ENCODE peak calls at places on chromosomes 4 and X, in four cellular contexts. One of them, this sample, is unnamed.

GRCh38 chr4:28772066-28772465 is 1911.4 kb downstream of the STIM2 start:
- DNase-seq in astrocyte: peak
- DNase-seq in brain microvascular endothelial cell: peak
- DNase-seq in CD4-positive, CD25-positive, alpha-beta regulatory T cell: no peak
- DNase-seq in this sample: peak

GRCh38 chr4:159540501-159540900 is 437.6 kb downstream of the RAPGEF2 start:
- DNase-seq in astrocyte: no peak
- DNase-seq in brain microvascular endothelial cell: no peak
- DNase-seq in CD4-positive, CD25-positive, alpha-beta regulatory T cell: no peak
- DNase-seq in this sample: no peak

GRCh38 chr4:173171098-173171497 is 2.5 kb downstream of the GALNT7 start:
- DNase-seq in astrocyte: no peak
- DNase-seq in brain microvascular endothelial cell: no peak
- DNase-seq in CD4-positive, CD25-positive, alpha-beta regulatory T cell: no peak
- DNase-seq in this sample: no peak

GRCh38 chr4:54102747-54103146 is 2.8 kb downstream of the GSX2 start:
- DNase-seq in astrocyte: no peak
- DNase-seq in brain microvascular endothelial cell: no peak
- DNase-seq in CD4-positive, CD25-positive, alpha-beta regulatory T cell: no peak
- DNase-seq in this sample: no peak

GRCh38 chrX:44305921-44306320 is 37.6 kb downstream of the EFHC2 start:
- DNase-seq in astrocyte: no peak
- DNase-seq in brain microvascular endothelial cell: no peak
- DNase-seq in CD4-positive, CD25-positive, alpha-beta regulatory T cell: no peak
- DNase-seq in this sample: no peak

GRCh38 chrX:101357166-101357795 is 8.7 kb upstream of the TIMM8A start:
- DNase-seq in astrocyte: no peak
- DNase-seq in brain microvascular endothelial cell: peak
- DNase-seq in CD4-positive, CD25-positive, alpha-beta regulatory T cell: no peak
- DNase-seq in this sample: no peak

GRCh38 chrX:37686348-37686736 is 751 bp downstream of the XK start:
- DNase-seq in astrocyte: no peak
- DNase-seq in brain microvascular endothelial cell: no peak
- DNase-seq in CD4-positive, CD25-positive, alpha-beta regulatory T cell: no peak
- DNase-seq in this sample: no peak

GRCh38 chr4:81828991-81829390 is 357.3 kb upstream of the RASGEF1B start:
- DNase-seq in astrocyte: no peak
- DNase-seq in brain microvascular endothelial cell: no peak
- DNase-seq in CD4-positive, CD25-positive, alpha-beta regulatory T cell: no peak
- DNase-seq in this sample: no peak

GRCh38 chr4:17647927-17648326 is 33.5 kb downstream of the MED28 start:
- DNase-seq in astrocyte: no peak
- DNase-seq in brain microvascular endothelial cell: no peak
- DNase-seq in CD4-positive, CD25-positive, alpha-beta regulatory T cell: no peak
- DNase-seq in this sample: no peak

GRCh38 chrX:107985032-107985431 is 2.9 kb upstream of the TEX13B start:
- DNase-seq in astrocyte: no peak
- DNase-seq in brain microvascular endothelial cell: no peak
- DNase-seq in CD4-positive, CD25-positive, alpha-beta regulatory T cell: no peak
- DNase-seq in this sample: no peak
- H3K4me3 ChIP-seq in astrocyte: no peak
- H3K4me3 ChIP-seq in brain microvascular endothelial cell: no peak
- H3K4me3 ChIP-seq in CD4-positive, CD25-positive, alpha-beta regulatory T cell: no peak
- H3K4me3 ChIP-seq in this sample: no peak

DNA sequence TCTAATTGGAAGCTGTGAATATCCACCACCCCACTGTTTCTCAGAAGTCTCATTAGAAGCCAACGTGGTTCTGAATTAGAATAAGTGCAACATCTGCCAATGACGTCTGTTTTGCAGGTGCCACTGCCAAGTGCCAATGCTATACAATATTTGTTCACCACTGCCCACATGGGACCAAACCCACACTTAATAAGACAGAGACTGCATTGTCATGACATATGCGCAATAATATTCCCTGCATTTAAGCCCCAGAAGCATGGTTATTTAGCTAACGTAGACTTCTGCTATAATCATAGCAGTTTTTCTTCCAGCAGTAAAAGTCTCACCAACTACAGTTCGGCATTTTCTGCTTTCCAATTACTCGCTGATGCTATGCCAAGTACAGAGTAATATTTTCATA is 262.5 kb upstream of the PCDH18 start:
- DNase-seq in astrocyte: peak
- DNase-seq in brain microvascular endothelial cell: no peak
- DNase-seq in CD4-positive, CD25-positive, alpha-beta regulatory T cell: no peak
- DNase-seq in this sample: no peak
- H3K4me3 ChIP-seq in astrocyte: no peak
- H3K4me3 ChIP-seq in brain microvascular endothelial cell: no peak
- H3K4me3 ChIP-seq in CD4-positive, CD25-positive, alpha-beta regulatory T cell: no peak
- H3K4me3 ChIP-seq in this sample: no peak

GRCh38 chrX:55710701-55711100 is 6.8 kb upstream of the RRAGB start:
- DNase-seq in astrocyte: peak
- DNase-seq in brain microvascular endothelial cell: peak
- DNase-seq in CD4-positive, CD25-positive, alpha-beta regulatory T cell: no peak
- DNase-seq in this sample: peak
- H3K4me3 ChIP-seq in astrocyte: no peak
- H3K4me3 ChIP-seq in brain microvascular endothelial cell: no peak
- H3K4me3 ChIP-seq in CD4-positive, CD25-positive, alpha-beta regulatory T cell: no peak
- H3K4me3 ChIP-seq in this sample: no peak

DNA sequence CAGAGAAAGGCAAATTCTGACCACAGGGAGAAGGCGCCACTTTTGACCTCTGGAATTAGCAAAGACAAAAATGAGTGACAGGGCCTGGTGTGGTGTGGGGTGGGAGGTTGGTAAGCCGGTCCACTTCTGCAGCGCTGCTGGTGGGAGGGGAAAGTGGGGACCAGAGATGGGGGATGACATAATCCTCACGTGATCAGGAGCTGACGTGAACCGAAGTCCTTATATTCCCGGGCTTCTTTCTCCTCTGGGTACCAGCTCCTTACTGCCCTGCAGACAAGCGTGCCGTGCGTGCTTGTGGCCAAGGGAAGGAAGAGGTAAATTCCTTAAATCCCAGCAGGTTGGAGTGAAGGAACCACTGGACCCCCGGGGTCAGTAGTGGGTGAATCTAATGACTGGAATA is at the start of gene TCEAL7:
- DNase-seq in astrocyte: peak
- DNase-seq in brain microvascular endothelial cell: no peak
- DNase-seq in CD4-positive, CD25-positive, alpha-beta regulatory T cell: no peak
- DNase-seq in this sample: no peak
- H3K4me3 ChIP-seq in astrocyte: peak
- H3K4me3 ChIP-seq in brain microvascular endothelial cell: peak
- H3K4me3 ChIP-seq in CD4-positive, CD25-positive, alpha-beta regulatory T cell: no peak
- H3K4me3 ChIP-seq in this sample: no peak

GRCh38 chr4:107991945-107992625 is 2.4 kb downstream of the HADH start:
- DNase-seq in astrocyte: peak
- DNase-seq in brain microvascular endothelial cell: no peak
- DNase-seq in CD4-positive, CD25-positive, alpha-beta regulatory T cell: no peak
- DNase-seq in this sample: peak

GRCh38 chr4:107997794-107998193 is 8.1 kb downstream of the HADH start:
- DNase-seq in astrocyte: no peak
- DNase-seq in brain microvascular endothelial cell: no peak
- DNase-seq in CD4-positive, CD25-positive, alpha-beta regulatory T cell: no peak
- DNase-seq in this sample: no peak

GRCh38 chr4:107994894-107995293 is 5.2 kb downstream of the HADH start:
- DNase-seq in astrocyte: no peak
- DNase-seq in brain microvascular endothelial cell: no peak
- DNase-seq in CD4-positive, CD25-positive, alpha-beta regulatory T cell: no peak
- DNase-seq in this sample: no peak

GRCh38 chr4:107997001-107997788 is 7.5 kb downstream of the HADH start:
- DNase-seq in astrocyte: peak
- DNase-seq in brain microvascular endothelial cell: peak
- DNase-seq in CD4-positive, CD25-positive, alpha-beta regulatory T cell: no peak
- DNase-seq in this sample: peak

DNA sequence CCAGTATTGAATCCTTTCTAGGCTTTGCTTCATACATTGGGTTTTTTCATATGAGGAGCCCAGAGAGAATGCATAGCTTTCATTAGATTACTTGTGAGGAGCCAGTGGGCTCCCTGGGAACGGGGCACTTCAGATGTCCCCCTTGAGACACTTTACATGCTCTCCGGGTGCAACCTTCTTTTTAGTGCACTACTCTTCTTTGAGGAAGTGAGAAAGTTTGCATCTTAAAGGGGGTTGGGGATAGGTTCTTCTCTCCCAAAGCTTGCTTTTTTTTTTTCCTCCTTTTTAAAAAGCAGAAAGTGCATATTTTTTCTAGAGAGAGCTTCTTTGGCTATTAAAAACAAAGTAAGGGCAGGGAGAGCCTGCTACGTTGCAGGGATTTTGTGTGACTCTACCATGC is 4.3 kb downstream of the HADH start:
- DNase-seq in astrocyte: no peak
- DNase-seq in brain microvascular endothelial cell: no peak
- DNase-seq in CD4-positive, CD25-positive, alpha-beta regulatory T cell: no peak
- DNase-seq in this sample: no peak
- H3K4me3 ChIP-seq in astrocyte: no peak
- H3K4me3 ChIP-seq in brain microvascular endothelial cell: no peak
- H3K4me3 ChIP-seq in CD4-positive, CD25-positive, alpha-beta regulatory T cell: no peak
- H3K4me3 ChIP-seq in this sample: no peak

GRCh38 chrX:71536285-71536684 is 3.4 kb downstream of the OGT start:
- DNase-seq in astrocyte: no peak
- DNase-seq in brain microvascular endothelial cell: no peak
- DNase-seq in CD4-positive, CD25-positive, alpha-beta regulatory T cell: no peak
- DNase-seq in this sample: no peak
- H3K4me3 ChIP-seq in astrocyte: peak
- H3K4me3 ChIP-seq in brain microvascular endothelial cell: peak
- H3K4me3 ChIP-seq in CD4-positive, CD25-positive, alpha-beta regulatory T cell: peak
- H3K4me3 ChIP-seq in this sample: peak

DNA sequence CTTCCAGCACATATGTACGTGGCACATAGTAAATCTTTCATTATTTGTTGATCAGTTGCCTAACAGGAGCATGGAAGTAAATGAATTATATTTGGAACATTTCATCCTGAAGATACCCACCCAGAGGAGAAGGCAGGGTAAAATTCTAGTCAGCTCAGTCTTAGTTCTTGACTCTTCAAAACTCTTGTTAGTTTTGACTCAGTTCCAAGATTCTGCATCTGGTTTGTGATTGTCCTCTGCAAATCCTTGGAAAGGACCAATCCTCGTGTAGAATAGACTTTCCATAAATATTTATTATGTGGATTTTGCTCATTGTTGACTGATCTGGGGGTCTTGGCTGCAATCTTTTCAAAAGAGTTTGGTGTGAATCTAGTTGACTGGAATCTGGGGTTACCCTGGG is 257.5 kb upstream of the FAT1 start:
- DNase-seq in astrocyte: peak
- DNase-seq in brain microvascular endothelial cell: no peak
- DNase-seq in CD4-positive, CD25-positive, alpha-beta regulatory T cell: no peak
- DNase-seq in this sample: no peak
- H3K4me3 ChIP-seq in astrocyte: no peak
- H3K4me3 ChIP-seq in brain microvascular endothelial cell: no peak
- H3K4me3 ChIP-seq in CD4-positive, CD25-positive, alpha-beta regulatory T cell: no peak
- H3K4me3 ChIP-seq in this sample: no peak

DNA sequence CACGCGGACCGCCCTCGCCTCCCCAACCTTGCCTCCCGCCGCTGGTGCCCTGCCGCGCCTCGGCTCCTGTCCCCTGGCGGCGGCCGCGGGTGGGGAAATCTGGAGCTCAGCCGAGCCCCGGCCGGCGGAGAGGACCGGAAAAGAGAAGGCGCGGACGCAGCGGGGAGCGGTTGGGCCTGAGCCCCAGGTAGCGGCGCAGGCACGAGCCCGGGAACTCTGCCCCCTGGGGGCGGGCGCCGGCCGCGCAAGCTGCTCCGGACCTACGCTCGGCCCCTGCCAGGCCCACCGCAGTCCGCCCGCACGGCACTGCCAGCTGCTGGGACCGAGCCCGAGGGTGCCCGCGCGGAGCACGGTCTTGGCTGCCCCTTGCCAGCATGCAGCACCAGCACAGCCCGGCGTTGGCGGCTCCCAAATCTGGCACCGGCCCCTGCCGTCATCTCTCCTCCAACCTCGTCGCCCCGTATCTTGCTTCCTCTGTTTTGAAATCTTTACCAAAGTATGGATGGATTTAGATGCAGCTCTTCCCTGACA is at the start of gene PRSS12:
- DNase-seq in astrocyte: peak
- DNase-seq in brain microvascular endothelial cell: peak
- DNase-seq in CD4-positive, CD25-positive, alpha-beta regulatory T cell: peak
- DNase-seq in this sample: no peak
- H3K4me3 ChIP-seq in astrocyte: peak
- H3K4me3 ChIP-seq in brain microvascular endothelial cell: peak
- H3K4me3 ChIP-seq in CD4-positive, CD25-positive, alpha-beta regulatory T cell: no peak
- H3K4me3 ChIP-seq in this sample: peak

This sample was measured in AG09309.